ENCODE peak calls at places on chromosome 2, in seven cellular contexts. P, O, Q, G, A, H and U are unnamed samples.

GRCh38 chr2:156341482-156342251 is 9.1 kb upstream of the NR4A2 start:
- DNase-seq in P (peak), O (peak), Q (peak), G (peak), A (peak), H (peak), U (peak)

GRCh38 chr2:232528746-232529445 is 2.9 kb downstream of the CHRND start:
- DNase-seq in P (no peak), O (no peak), Q (no peak), G (no peak), A (no peak), H (no peak), U (no peak)

GRCh38 chr2:55162284-55163006 is 69.6 kb downstream of the CLHC1 start:
- DNase-seq in P (peak), O (no peak), Q (no peak), G (no peak), A (no peak), H (no peak), U (no peak)

GRCh38 chr2:26561918-26562810 is 79.0 kb downstream of the CIB4 start:
- DNase-seq in P (peak), O (no peak), Q (peak), G (no peak), A (no peak), H (no peak), U (no peak)

GRCh38 chr2:200360364-200360763 is 53.9 kb downstream of the SPATS2L start:
- DNase-seq in P (peak), O (no peak), Q (no peak), G (no peak), A (no peak), H (no peak), U (no peak)

GRCh38 chr2:16625201-16625729 is 40.4 kb downstream of the CYRIA start:
- DNase-seq in P (no peak), O (peak), Q (peak), G (no peak), A (no peak), H (no peak), U (peak)

GRCh38 chr2:228700638-228701037 is 519.2 kb upstream of the SPHKAP start:
- DNase-seq in P (no peak), O (no peak), Q (no peak), G (no peak), A (peak), H (no peak), U (peak)

GRCh38 chr2:71948781-71949536 is 198.7 kb downstream of the CYP26B1 start:
- DNase-seq in P (no peak), O (no peak), Q (no peak), G (no peak), A (peak), H (no peak), U (no peak)

GRCh38 chr2:191713837-191714236 is 35.9 kb downstream of the NABP1 start:
- DNase-seq in P (peak), O (peak), Q (peak), G (no peak), A (no peak), H (no peak), U (no peak)

GRCh38 chr2:191710411-191710900 is 32.5 kb downstream of the NABP1 start:
- DNase-seq in P (no peak), O (no peak), Q (no peak), G (no peak), A (peak), H (no peak), U (peak)

GRCh38 chr2:191707542-191707941 is 29.6 kb downstream of the NABP1 start:
- DNase-seq in P (no peak), O (no peak), Q (no peak), G (no peak), A (no peak), H (no peak), U (no peak)

GRCh38 chr2:191714925-191715324 is 37.0 kb downstream of the NABP1 start:
- DNase-seq in P (no peak), O (no peak), Q (no peak), G (no peak), A (no peak), H (no peak), U (no peak)

DNA sequence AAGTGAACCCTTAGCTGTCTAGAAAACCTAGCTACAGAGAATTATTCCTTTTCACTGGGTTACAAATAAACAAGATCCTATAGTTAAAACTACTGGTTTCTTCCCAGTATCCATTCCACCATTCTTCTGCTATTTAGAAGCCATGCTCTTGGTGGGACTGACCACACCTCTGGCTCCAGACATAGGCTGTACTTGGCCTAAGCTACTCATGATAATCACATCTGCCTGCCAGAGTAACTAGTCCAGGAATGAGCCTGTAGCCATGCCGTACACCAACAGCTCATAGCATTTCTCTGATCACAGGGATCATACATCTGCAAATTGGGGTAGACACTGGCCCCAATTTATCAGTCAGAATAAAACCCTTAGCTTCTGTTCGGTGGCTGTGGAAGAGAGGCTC is 33.7 kb downstream of the NABP1 start:
- DNase-seq in P (no peak), O (no peak), Q (no peak), G (no peak), A (no peak), H (no peak), U (no peak)
- H3K4ac ChIP-seq in P (no peak), O (no peak), Q (no peak), G (no peak), A (no peak), H (no peak), U (no peak)

GRCh38 chr2:222623756-222624309 is 32.1 kb downstream of the FARSB start:
- DNase-seq in P (no peak), O (no peak), Q (no peak), G (no peak), A (no peak), H (no peak), U (no peak)

GRCh38 chr2:222627764-222628163 is 28.1 kb downstream of the FARSB start:
- DNase-seq in P (no peak), O (no peak), Q (no peak), G (no peak), A (no peak), H (no peak), U (no peak)

GRCh38 chr2:222622900-222623299 is 33.0 kb downstream of the FARSB start:
- DNase-seq in P (no peak), O (no peak), Q (no peak), G (no peak), A (no peak), H (no peak), U (no peak)

GRCh38 chr2:222621893-222622292 is 34.0 kb downstream of the FARSB start:
- DNase-seq in P (no peak), O (no peak), Q (no peak), G (no peak), A (no peak), H (no peak), U (no peak)
- H3K23ac ChIP-seq in P (no peak), O (no peak), Q (no peak), G (no peak), A (no peak), H (no peak), U (no peak)

GRCh38 chr2:119455066-119455718 is 23.5 kb downstream of the TMEM37 start:
- DNase-seq in P (no peak), O (no peak), Q (no peak), G (no peak), A (no peak), H (no peak), U (no peak)
- H3K4ac ChIP-seq in P (no peak), O (no peak), Q (no peak), G (no peak), A (no peak), H (no peak), U (no peak)

GRCh38 chr2:222733846-222734689 is 62.6 kb downstream of the MOGAT1 start:
- DNase-seq in P (no peak), O (no peak), Q (peak), G (no peak), A (no peak), H (no peak), U (peak)
- H3K23ac ChIP-seq in P (no peak), O (no peak), Q (no peak), G (no peak), A (no peak), H (no peak), U (no peak)

GRCh38 chr2:33023732-33024301 is 77.1 kb downstream of the LTBP1 start:
- DNase-seq in P (no peak), O (no peak), Q (peak), G (no peak), A (peak), H (no peak), U (peak)

GRCh38 chr2:33022989-33023731 is 76.4 kb downstream of the LTBP1 start:
- DNase-seq in P (no peak), O (no peak), Q (peak), G (no peak), A (peak), H (no peak), U (peak)

GRCh38 chr2:33021542-33022259 is 74.9 kb downstream of the LTBP1 start:
- DNase-seq in P (no peak), O (peak), Q (peak), G (no peak), A (peak), H (no peak), U (peak)

GRCh38 chr2:33022395-33022985 is 75.7 kb downstream of the LTBP1 start:
- DNase-seq in P (no peak), O (no peak), Q (no peak), G (no peak), A (no peak), H (no peak), U (no peak)

GRCh38 chr2:33024758-33025157 is 78.0 kb downstream of the LTBP1 start:
- DNase-seq in P (no peak), O (no peak), Q (no peak), G (no peak), A (no peak), H (no peak), U (no peak)
- H3K4ac ChIP-seq in P (no peak), O (no peak), Q (no peak), G (no peak), A (peak), H (no peak), U (no peak)

GRCh38 chr2:169095631-169096105 is 26.3 kb downstream of the DHRS9 start:
- DNase-seq in P (no peak), O (no peak), Q (peak), G (no peak), A (peak), H (no peak), U (peak)
- H3K23ac ChIP-seq in P (no peak), O (no peak), Q (no peak), G (no peak), A (no peak), H (no peak), U (no peak)

DNA sequence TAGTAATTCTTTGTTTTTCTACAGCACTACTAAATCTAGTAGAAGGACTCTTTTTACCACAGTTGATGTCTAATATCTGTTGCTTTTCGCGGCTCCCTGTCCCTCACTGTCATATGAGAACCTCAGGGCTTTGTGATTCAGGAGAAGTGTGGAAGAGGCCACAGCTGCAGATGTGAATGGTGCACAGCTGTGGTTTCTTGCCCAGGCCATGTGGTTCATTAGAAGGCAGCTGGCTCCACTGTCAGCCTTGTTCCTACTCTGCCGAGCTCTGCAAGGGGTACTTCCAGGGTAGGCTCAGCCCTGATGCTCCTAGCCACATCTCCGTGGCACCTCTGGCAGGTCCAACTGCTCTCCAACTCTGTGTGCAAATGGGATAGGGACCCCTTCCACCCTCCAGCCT is 83.9 kb downstream of the APOB start:
- DNase-seq in P (no peak), O (no peak), Q (no peak), G (no peak), A (no peak), H (no peak), U (no peak)
- H3K4ac ChIP-seq in P (no peak), O (no peak), Q (no peak), G (no peak), A (no peak), H (no peak), U (no peak)

DNA sequence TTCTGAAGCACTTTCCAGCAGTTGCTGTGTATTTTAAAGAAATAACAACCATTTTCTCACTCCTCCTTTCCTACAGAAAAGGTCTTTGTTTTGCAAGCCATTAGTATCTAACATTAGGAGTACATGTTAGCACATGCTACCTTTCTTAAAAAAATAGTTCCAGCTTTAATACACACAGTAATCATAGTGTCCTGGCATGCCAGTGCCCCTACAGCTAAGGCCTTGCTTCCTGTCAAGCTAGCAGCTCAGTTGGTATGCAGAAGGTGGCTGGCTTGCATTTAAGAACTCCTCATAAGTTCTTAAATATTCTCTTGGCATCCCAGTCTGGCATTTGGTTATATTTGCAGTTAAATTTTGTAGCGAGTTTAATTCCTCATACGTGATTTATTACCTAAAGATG is 141.3 kb upstream of the IL1R2 start:
- DNase-seq in P (no peak), O (no peak), Q (no peak), G (no peak), A (no peak), H (no peak), U (no peak)
- H3K23ac ChIP-seq in P (no peak), O (no peak), Q (no peak), G (no peak), A (no peak), H (no peak), U (no peak)